ENCODE peak calls at places on chromosomes 6 and 20, in seven cellular contexts. K, S, B, H, Y, X and L are unnamed samples.

GRCh38 chr6:136037246-136037884 is 185.9 kb downstream of the PDE7B start:
- DNase-seq in B (no peak), Y (no peak), S (peak), H (peak), K (peak), X (no peak), L (no peak)

GRCh38 chr6:2353412-2354137 is 108.2 kb upstream of the GMDS start:
- DNase-seq in K (peak), H (peak), B (peak), S (no peak), Y (peak), X (peak), L (no peak)

GRCh38 chr20:44762466-44763140 is 16.9 kb downstream of the KCNK15 start:
- DNase-seq in S (no peak), B (no peak), X (no peak), Y (no peak), H (no peak), K (no peak), L (no peak)

GRCh38 chr6:168078199-168078942 is 641 bp downstream of the FRMD1 start:
- DNase-seq in Y (no peak), S (no peak), X (no peak), H (no peak), B (no peak), K (no peak), L (no peak)

GRCh38 chr6:147742445-147742844 is 234.0 kb downstream of the SAMD5 start:
- DNase-seq in S (no peak), B (no peak), X (no peak), K (no peak), H (no peak), Y (no peak), L (no peak)

GRCh38 chr6:90156861-90157260 is 139.8 kb downstream of the BACH2 start:
- DNase-seq in K (no peak), H (no peak), S (no peak), B (no peak), Y (no peak), X (peak), L (no peak)

GRCh38 chr20:57611605-57612311 is 8.5 kb downstream of the ZBP1 start:
- DNase-seq in S (peak), K (no peak), X (no peak), B (no peak), Y (peak), H (no peak), L (no peak)

GRCh38 chr20:60808701-60809100 is 443.4 kb upstream of the CDH4 start:
- DNase-seq in B (no peak), K (no peak), H (no peak), X (no peak), S (no peak), Y (no peak), L (no peak)

GRCh38 chr6:146905313-146905712 is 298.9 kb upstream of the STXBP5 start:
- DNase-seq in S (no peak), B (peak), X (peak), K (peak), Y (no peak), H (peak), L (no peak)

GRCh38 chr6:117530467-117531242 is 48.2 kb downstream of the DCBLD1 start:
- DNase-seq in K (peak), B (no peak), S (no peak), X (no peak), H (peak), Y (no peak), L (no peak)

GRCh38 chr6:137866200-137866913 is 702 bp upstream of the TNFAIP3 start:
- DNase-seq in Y (no peak), B (peak), H (no peak), X (peak), K (peak), S (no peak), L (no peak)

GRCh38 chr6:99607416-99608036 is 893 bp downstream of the PRDM13 start:
- DNase-seq in H (no peak), X (no peak), S (no peak), K (no peak), B (no peak), Y (no peak), L (no peak)

GRCh38 chr20:60210779-60211617 is 252.8 kb downstream of the CDH26 start:
- DNase-seq in H (peak), B (peak), Y (peak), K (peak), S (peak), X (peak), L (no peak)

GRCh38 chr6:14796974-14797762 is 448.7 kb upstream of the JARID2 start:
- DNase-seq in S (no peak), H (peak), Y (no peak), K (peak), B (no peak), X (no peak), L (no peak)

GRCh38 chr6:1423578-1423977 is 34.2 kb downstream of the FOXF2 start:
- DNase-seq in K (no peak), X (no peak), B (no peak), S (no peak), H (no peak), Y (no peak), L (no peak)

GRCh38 chr6:90103056-90103793 is 193.4 kb downstream of the BACH2 start:
- DNase-seq in K (peak), X (peak), H (no peak), S (no peak), B (no peak), Y (no peak), L (no peak)

GRCh38 chr6:1604347-1604990 is 5.2 kb upstream of the FOXC1 start:
- DNase-seq in S (peak), X (peak), H (peak), B (peak), Y (no peak), K (peak), L (no peak)

GRCh38 chr6:53436904-53437303 is 88.2 kb upstream of the ELOVL5 start:
- DNase-seq in S (no peak), X (no peak), H (peak), B (no peak), K (peak), Y (no peak), L (no peak)

GRCh38 chr6:96947055-96947454 is 22.5 kb downstream of the KLHL32 start:
- DNase-seq in H (no peak), S (no peak), B (no peak), Y (no peak), X (no peak), K (no peak), L (no peak)

GRCh38 chr20:19252670-19253120 is 40.3 kb downstream of the SLC24A3 start:
- DNase-seq in Y (no peak), S (no peak), B (peak), H (peak), X (no peak), K (peak), L (no peak)

GRCh38 chr6:446418-447366 is 55.1 kb downstream of the IRF4 start:
- DNase-seq in K (no peak), S (no peak), Y (no peak), X (peak), H (no peak), B (no peak), L (no peak)

GRCh38 chr6:30556714-30556963 is 350 bp upstream of the GNL1 start:
- DNase-seq in B (peak), X (no peak), Y (peak), S (no peak), K (no peak), H (no peak), L (no peak)

GRCh38 chr20:17014217-17014616 is 212.6 kb upstream of the PCSK2 start:
- DNase-seq in S (no peak), B (no peak), Y (no peak), K (no peak), H (no peak), X (no peak), L (no peak)

GRCh38 chr20:6819599-6819998 is 52.1 kb downstream of the BMP2 start:
- DNase-seq in B (no peak), S (no peak), K (peak), X (peak), H (peak), Y (no peak), L (no peak)

GRCh38 chr6:145112711-145113148 is 622.6 kb downstream of the EPM2A start:
- DNase-seq in K (no peak), H (peak), X (no peak), B (no peak), S (no peak), Y (no peak), L (no peak)

GRCh38 chr6:155315516-155315871 is 1.2 kb upstream of the TFB1M start:
- DNase-seq in K (peak), X (no peak), H (peak), B (no peak), Y (no peak), S (no peak), L (no peak)

GRCh38 chr20:750801-751200 is 17.5 kb downstream of the SLC52A3 start:
- DNase-seq in H (peak), Y (no peak), X (no peak), B (no peak), K (no peak), S (peak), L (no peak)

GRCh38 chr6:134689177-134689576 is 260.7 kb downstream of the ALDH8A1 start:
- DNase-seq in K (no peak), S (no peak), X (no peak), Y (no peak), H (no peak), B (no peak), L (no peak)

GRCh38 chr6:37239950-37240713 is 17.4 kb upstream of the TBC1D22B start:
- DNase-seq in B (peak), S (peak), X (peak), H (peak), Y (peak), K (peak), L (no peak)

GRCh38 chr6:105424177-105424783 is 21.4 kb upstream of the PREP start:
- DNase-seq in H (peak), K (peak), S (no peak), B (peak), X (peak), Y (peak), L (no peak)

GRCh38 chr6:6005467-6006427 is 978 bp downstream of the NRN1 start:
- DNase-seq in S (no peak), H (no peak), X (no peak), B (no peak), Y (no peak), K (no peak), L (no peak)

GRCh38 chr6:127298475-127298874 is 31.8 kb downstream of the RNF146 start:
- DNase-seq in B (no peak), S (no peak), H (peak), X (no peak), K (no peak), Y (no peak), L (no peak)

GRCh38 chr20:10131612-10132345 is 86.9 kb upstream of the SNAP25 start:
- DNase-seq in Y (no peak), K (peak), X (peak), S (no peak), B (no peak), H (peak), L (no peak)

GRCh38 chr6:84768442-84769174 is 4.2 kb upstream of the TBX18 start:
- DNase-seq in X (no peak), B (peak), H (peak), S (no peak), Y (no peak), K (no peak), L (no peak)
- TF ChIP-seq CTCF in X (no peak), B (no peak), H (peak), S (no peak), Y (no peak), K (no peak), L (no peak)

DNA sequence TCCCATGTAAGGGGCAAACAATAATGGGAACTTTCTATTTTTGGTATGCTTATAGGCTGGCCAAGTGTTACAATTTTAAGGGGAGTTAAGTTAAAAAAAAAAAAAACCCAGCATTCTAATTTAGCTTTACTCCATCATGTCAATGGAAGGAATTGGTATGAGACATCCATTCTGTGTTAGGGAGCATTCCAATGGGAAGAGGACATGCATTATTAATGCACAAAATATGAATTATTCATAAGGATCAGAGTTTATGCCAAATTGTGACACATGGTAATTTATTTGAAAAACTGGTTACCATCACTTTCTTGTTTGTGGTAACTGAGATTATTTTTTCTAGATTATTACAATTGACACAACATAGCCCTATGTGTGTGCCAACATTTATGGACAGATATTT is 2.2 kb downstream of the DOK5 start:
- DNase-seq in B (no peak), X (no peak), S (no peak), H (peak), Y (no peak), K (no peak), L (no peak)
- TF ChIP-seq CTCF in B (no peak), X (no peak), S (no peak), H (no peak), Y (no peak), K (no peak), L (no peak)

GRCh38 chr6:70099732-70100131 is 203.2 kb downstream of the COL9A1 start:
- DNase-seq in B (no peak), X (no peak), S (no peak), Y (no peak), H (no peak), K (no peak), L (no peak)

GRCh38 chr6:70108230-70108629 is 194.7 kb downstream of the COL9A1 start:
- DNase-seq in K (peak), H (peak), S (no peak), X (peak), Y (no peak), B (no peak), L (no peak)

DNA sequence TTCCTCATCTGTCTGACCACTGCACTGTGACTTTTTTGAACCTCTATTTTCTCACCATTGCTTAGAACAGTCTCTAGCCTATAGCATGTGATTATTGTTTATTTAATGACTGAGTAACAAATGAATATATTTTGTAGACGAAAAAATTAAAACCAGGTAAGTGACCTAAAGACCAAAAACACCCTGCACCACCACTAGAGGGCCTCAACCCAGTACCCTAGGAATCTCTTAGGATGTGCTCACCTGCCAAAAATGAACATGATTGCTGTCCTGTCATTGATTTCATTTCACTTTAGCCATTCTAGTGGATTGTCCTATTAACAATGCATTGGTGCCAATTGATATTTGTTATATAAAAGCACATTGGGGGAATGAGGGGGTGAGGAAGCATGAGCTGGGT is 199.1 kb downstream of the COL9A1 start:
- DNase-seq in S (no peak), H (no peak), Y (no peak), X (peak), B (no peak), K (no peak), L (no peak)
- TF ChIP-seq CTCF in S (no peak), H (peak), Y (no peak), X (peak), B (no peak), K (peak), L (peak)

GRCh38 chr6:159252955-159253508 is 83.8 kb downstream of the FNDC1 start:
- DNase-seq in K (peak), S (no peak), H (peak), B (no peak), Y (no peak), X (peak), L (no peak)
- TF ChIP-seq CTCF in K (peak), S (no peak), H (peak), B (peak), Y (no peak), X (peak), L (peak)

GRCh38 chr6:41545703-41546474 is at the start of gene FOXP4:
- DNase-seq in Y (no peak), S (peak), X (peak), K (peak), H (peak), B (peak), L (peak)
- TF ChIP-seq CTCF in Y (no peak), S (no peak), X (no peak), K (no peak), H (no peak), B (no peak), L (no peak)

GRCh38 chr6:28606424-28607391 is 81.0 kb downstream of the GPX5 start:
- DNase-seq in K (peak), Y (no peak), X (peak), B (no peak), S (no peak), H (peak), L (peak)
- TF ChIP-seq CTCF in K (peak), Y (no peak), X (peak), B (no peak), S (no peak), H (peak), L (no peak)